ENCODE peak calls at places on chromosomes 1 and 21, in nine cellular contexts. R is coronary artery; E is left ventricle myocardium inferior; Q is lower lobe of right lung; K is psoas muscle; Y is left lung; C is A549; I is CD4-positive, alpha-beta memory T cell; F is breast epithelium. N is an unnamed sample.

GRCh38 chr1:243623831-243624230 is 226.2 kb downstream of the AKT3 start:
- DNase-seq in I (no peak), R (no peak), K (no peak), Y (no peak), F (no peak), E (no peak), Q (no peak), C (no peak), N (no peak)

GRCh38 chr1:236854602-236854978 is 59.5 kb downstream of the MTR start:
- DNase-seq in I (no peak), K (no peak), R (no peak), F (no peak), E (no peak), Y (no peak), Q (no peak), C (no peak), N (no peak)

GRCh38 chr21:32411366-32412161 is 942 bp upstream of the EVA1C start:
- DNase-seq in Y (peak), R (peak), C (no peak), I (peak), Q (peak), K (peak), F (peak), E (peak), N (peak)

GRCh38 chr1:37762516-37762915 is 2.4 kb downstream of the EPHA10 start:
- DNase-seq in Y (no peak), K (no peak), F (no peak), I (no peak), Q (no peak), C (no peak), R (no peak), E (no peak), N (no peak)

GRCh38 chr1:53501065-53502005 is 42.1 kb downstream of the DMRTB1 start:
- DNase-seq in F (no peak), Q (no peak), C (no peak), K (no peak), I (no peak), R (no peak), E (no peak), Y (no peak), N (no peak)

GRCh38 chr1:160768295-160768657 is 27.7 kb upstream of the LY9 start:
- DNase-seq in R (no peak), K (no peak), Q (peak), F (no peak), C (no peak), Y (peak), I (peak), E (peak), N (peak)

GRCh38 chr1:68116643-68117235 is 66.3 kb upstream of the DIRAS3 start:
- DNase-seq in K (peak), F (no peak), R (no peak), Q (no peak), I (no peak), E (no peak), Y (no peak), C (peak), N (peak)

GRCh38 chr1:171741872-171742576 is at the start of gene VAMP4:
- DNase-seq in Y (peak), R (peak), E (peak), Q (peak), F (peak), K (peak), C (peak), I (peak), N (peak)

GRCh38 chr21:45129231-45129923 is 55.0 kb downstream of the ADARB1 start:
- DNase-seq in F (no peak), K (peak), R (peak), I (no peak), Q (no peak), E (peak), Y (no peak), C (no peak), N (peak)

GRCh38 chr21:45420623-45421041 is 15.7 kb downstream of the COL18A1 start:
- DNase-seq in Q (peak), K (no peak), R (peak), F (no peak), I (peak), Y (no peak), C (no peak), E (no peak), N (peak)

DNA sequence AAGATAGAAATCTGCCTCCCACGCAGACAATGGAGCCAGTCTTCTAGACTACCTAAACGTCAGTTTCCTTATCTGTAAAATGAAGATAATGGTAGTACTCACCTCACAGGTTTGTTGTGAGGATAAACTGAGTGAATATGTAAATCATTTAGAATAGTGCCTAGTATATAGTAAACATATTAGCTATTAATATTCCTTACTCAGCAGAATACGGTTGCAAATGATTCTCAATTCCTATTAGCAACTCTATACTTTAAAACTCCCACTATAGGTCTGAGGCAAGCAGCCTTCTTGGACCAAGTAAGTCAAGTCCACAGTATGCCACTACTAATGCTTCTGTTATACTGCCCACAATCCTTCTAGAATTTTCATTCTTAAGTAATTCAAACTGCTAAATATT is 5.4 kb downstream of the GTF2B start:
- DNase-seq in K (no peak), E (no peak), C (no peak), I (no peak), F (no peak), Q (no peak), R (no peak), Y (no peak), N (no peak)
- H3K27ac ChIP-seq in K (no peak), E (no peak), C (no peak), I (no peak), F (no peak), Q (no peak), R (no peak), Y (no peak), N (no peak)

GRCh38 chr1:39104158-39105060 is 78.3 kb downstream of the NDUFS5 start:
- DNase-seq in E (peak), R (no peak), K (no peak), C (no peak), I (no peak), Y (no peak), Q (peak), F (no peak), N (no peak)
- H3K4me3 ChIP-seq in E (peak), R (peak), K (peak), C (peak), I (no peak), Y (peak), Q (peak), F (peak), N (peak)

GRCh38 chr1:84350550-84350949 is 47.7 kb upstream of the DNASE2B start:
- DNase-seq in R (no peak), F (no peak), C (no peak), I (no peak), Q (no peak), Y (no peak), K (no peak), E (no peak), N (no peak)

GRCh38 chr1:84345220-84345619 is 43.7 kb downstream of the SAMD13 start:
- DNase-seq in Y (no peak), R (no peak), K (no peak), E (no peak), Q (no peak), I (no peak), F (no peak), C (no peak), N (no peak)

GRCh38 chr1:84348240-84348555 is 46.7 kb downstream of the SAMD13 start:
- DNase-seq in Q (no peak), E (no peak), R (no peak), C (no peak), K (no peak), F (no peak), I (no peak), Y (no peak), N (no peak)

GRCh38 chr1:84350104-84350503 is 48.2 kb upstream of the DNASE2B start:
- DNase-seq in Q (no peak), E (no peak), R (no peak), C (no peak), F (no peak), I (no peak), K (no peak), Y (no peak), N (no peak)

GRCh38 chr1:84347547-84348239 is 46.2 kb downstream of the SAMD13 start:
- DNase-seq in F (no peak), R (no peak), E (no peak), Q (no peak), K (no peak), I (no peak), Y (no peak), C (no peak), N (no peak)
- H3K27ac ChIP-seq in F (peak), R (no peak), E (no peak), Q (no peak), K (peak), I (no peak), Y (no peak), C (no peak), N (no peak)

DNA sequence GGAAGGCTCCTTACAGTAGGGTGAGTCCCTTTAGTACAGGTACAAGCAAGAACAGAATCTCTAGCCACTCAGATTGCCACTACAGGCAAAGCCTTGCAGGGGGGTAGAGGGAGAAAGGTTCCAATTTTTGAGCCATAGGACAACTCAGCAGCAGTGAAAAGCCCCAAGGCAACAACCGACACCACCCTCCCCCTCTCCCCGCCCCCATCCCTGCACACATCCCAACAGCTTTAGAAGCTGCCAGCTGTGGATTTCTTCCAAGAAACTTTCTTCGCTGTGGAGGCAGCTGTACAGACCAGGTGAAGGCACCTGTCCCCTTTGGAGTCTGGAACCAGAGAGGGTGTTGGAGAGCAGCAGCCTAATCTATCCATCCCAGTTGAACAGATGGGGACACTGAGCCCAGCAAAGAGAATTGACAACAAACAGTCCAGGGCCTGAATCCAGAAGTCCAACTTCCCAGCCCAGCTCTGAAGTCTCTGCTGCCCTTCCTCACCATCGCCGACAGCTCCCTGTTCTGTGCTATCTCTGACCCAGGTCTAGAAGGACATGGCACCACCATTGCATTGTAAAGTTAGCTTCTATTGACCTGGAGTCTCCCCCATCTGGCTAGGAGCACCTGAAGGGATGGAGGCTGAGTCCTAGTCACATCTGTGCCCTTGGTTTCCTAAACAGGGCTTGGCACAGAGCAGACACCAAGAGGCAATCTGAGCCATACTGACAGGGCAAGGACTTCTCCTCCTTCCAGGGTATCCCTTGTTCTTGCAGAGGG is 2.2 kb downstream of the TENT5B start:
- DNase-seq in R (no peak), I (no peak), F (peak), Y (no peak), Q (no peak), K (no peak), C (no peak), E (no peak), N (no peak)
- H3K4me3 ChIP-seq in R (peak), I (no peak), F (peak), Y (peak), Q (peak), K (peak), C (no peak), E (peak), N (no peak)

N was measured in right cardiac atrium.